ENCODE peak calls at places on chromosomes 11 and 22, in eight cellular contexts. K is activated effector memory CD4-positive, alpha-beta T cell treated with anti-CD3 and anti-CD28 coated beads, Interleukin-2, amount 50 U/mL, for 16 hours; U is HEK293T; G is psoas muscle; O is T follicular helper cell; V is germinal center; T is AG09319; S is SJCRH30. F is an unnamed sample.

GRCh38 chr11:72358461-72359405 is 75.6 kb downstream of the CLPB start:
- DNase-seq in K (no peak), O (no peak), G (no peak), U (no peak), S (no peak), T (no peak), V (no peak), F (no peak)

GRCh38 chr11:57616595-57616994 is 19.1 kb downstream of the SERPING1 start:
- DNase-seq in O (no peak), T (no peak), S (no peak), V (no peak), K (no peak), U (no peak), G (no peak), F (no peak)

GRCh38 chr11:58592760-58593472 is 14.1 kb downstream of the ZFP91 start:
- DNase-seq in G (no peak), V (no peak), S (no peak), K (peak; percentile 78), U (no peak), O (no peak), T (no peak), F (peak; percentile 15)

GRCh38 chr11:128482512-128483191 is 104.7 kb downstream of the ETS1 start:
- DNase-seq in G (peak; percentile 70), V (no peak), U (no peak), K (peak; percentile 81), S (no peak), O (peak; percentile 58), T (peak; percentile 70), F (no peak)

GRCh38 chr11:112310867-112311266 is 50.2 kb upstream of the PLET1 start:
- DNase-seq in O (no peak), K (no peak), S (no peak), G (no peak), U (no peak), T (no peak), V (no peak), F (no peak)

GRCh38 chr22:41096841-41097240 is 4.4 kb downstream of the EP300 start:
- DNase-seq in V (no peak), K (no peak), U (no peak), G (no peak), S (no peak), T (no peak), O (no peak), F (no peak)

GRCh38 chr22:50600967-50601668 is 525 bp downstream of the MAPK8IP2 start:
- DNase-seq in T (no peak), S (no peak), V (no peak), O (no peak), U (peak; percentile 32), G (no peak), K (no peak), F (no peak)

GRCh38 chr11:132744771-132745170 is 787.5 kb downstream of the OPCML start:
- DNase-seq in U (no peak), V (no peak), G (no peak), S (no peak), O (no peak), K (no peak), T (no peak), F (peak; percentile 55)

GRCh38 chr11:69642549-69642912 is 1.6 kb downstream of the CCND1 start:
- DNase-seq in O (peak; percentile 9), V (peak; percentile 75), G (no peak), U (no peak), K (peak; percentile 85), T (no peak), S (no peak), F (no peak)

GRCh38 chr11:71946144-71946571 is 17.3 kb downstream of the RNF121 start:
- DNase-seq in S (no peak), T (no peak), U (no peak), K (no peak), V (no peak), O (no peak), G (no peak), F (peak; percentile 71)

GRCh38 chr11:2380807-2381350 is 3.8 kb downstream of the CD81 start:
- DNase-seq in K (no peak), O (no peak), G (peak; percentile 86), U (no peak), S (no peak), T (no peak), V (no peak), F (no peak)

GRCh38 chr22:30802202-30803166 is 107.8 kb downstream of the OSBP2 start:
- DNase-seq in K (peak; percentile 85), G (peak; percentile 90), O (peak; percentile 32), S (peak; percentile 93), T (peak; percentile 76), V (peak; percentile 67), U (peak; percentile 96), F (peak; percentile 84)

GRCh38 chr11:13384837-13385417 is 78.1 kb downstream of the BTBD10 start:
- DNase-seq in S (peak; percentile 38), G (no peak), V (peak; percentile 35), T (peak; percentile 8), K (no peak), O (peak; percentile 0), U (peak; percentile 52), F (peak; percentile 21)

GRCh38 chr22:34045311-34045710 is 125.0 kb upstream of the LARGE1 start:
- DNase-seq in G (no peak), U (no peak), O (no peak), K (no peak), S (no peak), T (no peak), V (no peak), F (no peak)

GRCh38 chr11:15707971-15708370 is 593.2 kb downstream of the INSC start:
- DNase-seq in K (no peak), T (peak; percentile 28), S (peak; percentile 52), G (peak; percentile 78), V (no peak), U (no peak), O (no peak), F (no peak)

GRCh38 chr11:27207025-27207650 is 155.9 kb downstream of the CCDC34 start:
- DNase-seq in V (no peak), K (no peak), G (no peak), S (peak; percentile 53), U (no peak), O (no peak), T (no peak), F (no peak)

GRCh38 chr11:112004389-112004788 is 20.8 kb upstream of the DLAT start:
- DNase-seq in O (no peak), K (peak; percentile 65), U (peak; percentile 40), T (no peak), S (no peak), G (no peak), V (peak; percentile 75), F (no peak)

GRCh38 chr11:120032766-120033390 is 105.0 kb downstream of the TRIM29 start:
- DNase-seq in T (no peak), K (no peak), S (no peak), G (no peak), V (no peak), U (no peak), O (no peak), F (no peak)

GRCh38 chr11:26696330-26696729 is 25.5 kb downstream of the SLC5A12 start:
- DNase-seq in V (no peak), O (no peak), S (no peak), U (no peak), G (no peak), T (no peak), K (no peak), F (no peak)

GRCh38 chr11:10454902-10455631 is at the start of gene AMPD3:
- DNase-seq in K (no peak), G (peak; percentile 88), T (peak; percentile 72), S (peak; percentile 92), V (peak; percentile 27), U (peak; percentile 30), O (no peak), F (peak; percentile 96)

GRCh38 chr22:45009881-45010531 is at the start of gene PHF21B:
- DNase-seq in S (peak; percentile 71), K (no peak), V (peak; percentile 70), O (no peak), T (no peak), G (peak; percentile 57), U (peak; percentile 87), F (no peak)